ENCODE peak calls at places on chromosomes 7 and 10, in ten cellular contexts. R is islet precursor cell; P is omental fat pad; W is C1 segment of cervical spinal cord; J is T-helper 1 cell; E is heart right ventricle; K is NCI-H1092 treated with DMSO at 0.1 percent for 48 hours; Z is stimulated activated CD4-positive, alpha-beta T cell treated with anti-CD3 and anti-CD28 coated beads, Interleukin-2, amount 100 ng/mL, for 24 hours; F is adrenal gland; V is HEK293T. L is an unnamed sample.

GRCh38 chr7:129799350-129799955 is 153.3 kb downstream of the UBE2H start:
- DNase-seq in R (no peak), P (no peak), W (no peak), J (no peak), E (no peak), K (no peak), Z (no peak), F (no peak), V (no peak), L (no peak)

GRCh38 chr7:47979832-47980181 is 392 bp upstream of the HUS1 start:
- DNase-seq in R (no peak), P (no peak), W (no peak), J (no peak), E (no peak), K (no peak), Z (no peak), F (no peak), V (no peak), L (no peak)

GRCh38 chr7:99579956-99580777 is 17.9 kb upstream of the TMEM225B start:
- DNase-seq in R (peak; percentile 82), P (no peak), W (no peak), J (peak; percentile 42), E (peak; percentile 30), K (peak; percentile 80), Z (peak; percentile 59), F (peak; percentile 39), V (no peak), L (peak; percentile 82)

GRCh38 chr10:24706479-24707118 is 17.1 kb downstream of the ARHGAP21 start:
- DNase-seq in R (peak; percentile 81), P (no peak), W (no peak), J (no peak), E (no peak), K (no peak), Z (peak; percentile 30), F (peak; percentile 63), V (peak; percentile 40), L (peak; percentile 56)

GRCh38 chr10:125538947-125539649 is 143.9 kb downstream of the TEX36 start:
- DNase-seq in R (no peak), P (no peak), W (no peak), J (no peak), E (no peak), K (peak; percentile 85), Z (no peak), F (peak; percentile 40), V (peak; percentile 71), L (peak; percentile 62)

GRCh38 chr10:484441-484924 is 205.0 kb downstream of the DIP2C start:
- DNase-seq in R (peak; percentile 45), P (no peak), W (no peak), J (no peak), E (no peak), K (no peak), Z (peak; percentile 28), F (peak; percentile 33), V (peak; percentile 51), L (peak; percentile 80)

GRCh38 chr7:143318661-143319060 is 2.8 kb downstream of the CLCN1 start:
- DNase-seq in R (no peak), P (no peak), W (no peak), J (no peak), E (peak; percentile 17), K (no peak), Z (no peak), F (no peak), V (no peak), L (no peak)

GRCh38 chr10:16699435-16699834 is 117.8 kb downstream of the RSU1 start:
- DNase-seq in R (no peak), P (no peak), W (no peak), J (no peak), E (no peak), K (no peak), Z (no peak), F (no peak), V (no peak), L (peak; percentile 2)

GRCh38 chr7:105871142-105871541 is 5.3 kb downstream of the ATXN7L1 start:
- DNase-seq in R (no peak), P (no peak), W (no peak), J (no peak), E (no peak), K (no peak), Z (no peak), F (no peak), V (no peak), L (no peak)

GRCh38 chr7:44218418-44219201 is 17.8 kb downstream of the YKT6 start:
- DNase-seq in R (peak; percentile 92), P (no peak), W (no peak), J (no peak), E (peak; percentile 5), K (no peak), Z (no peak), F (no peak), V (no peak), L (no peak)

GRCh38 chr10:86857097-86857825 is 100.2 kb downstream of the MMRN2 start:
- DNase-seq in R (no peak), P (no peak), W (no peak), J (no peak), E (no peak), K (no peak), Z (no peak), F (no peak), V (no peak), L (no peak)

GRCh38 chr10:71396084-71396713 is 521 bp upstream of the CDH23 start:
- DNase-seq in R (peak; percentile 80), P (no peak), W (no peak), J (no peak), E (peak; percentile 66), K (peak; percentile 71), Z (no peak), F (no peak), V (peak; percentile 45), L (peak; percentile 89)

GRCh38 chr10:59793924-59794323 is 40.7 kb upstream of the MRLN start:
- DNase-seq in R (no peak), P (no peak), W (no peak), J (no peak), E (no peak), K (no peak), Z (no peak), F (no peak), V (no peak), L (peak; percentile 16)

GRCh38 chr10:129604333-129605032 is 137.4 kb downstream of the MGMT start:
- DNase-seq in R (peak; percentile 41), P (no peak), W (no peak), J (no peak), E (no peak), K (no peak), Z (no peak), F (no peak), V (no peak), L (no peak)

L was measured in NCI-H69.